ENCODE peak calls at places on chromosomes 3 and 15, in five cellular contexts. Y, B, T, K and A are unnamed samples. For H3K9me3 and H3K27me3, the result is how much of the 10 kb centered on the place peaks cover.

GRCh38 chr3:190455843-190456242 is 6.1 kb upstream of the TMEM207 start:
- DNase-seq in Y (no peak), B (no peak), T (no peak), K (no peak), A (no peak)

GRCh38 chr3:141367038-141367730 is 1.1 kb upstream of the ZBTB38 start:
- DNase-seq in Y (no peak), B (no peak), T (no peak), K (peak), A (no peak)

GRCh38 chr15:39592500-39592899 is 11.6 kb downstream of the THBS1 start:
- DNase-seq in Y (no peak), B (no peak), T (no peak), K (no peak), A (no peak)

GRCh38 chr15:29656636-29657475 is 165.4 kb downstream of the TJP1 start:
- DNase-seq in Y (no peak), B (peak), T (no peak), K (no peak), A (no peak)

GRCh38 chr3:13885704-13886010 is 5.8 kb upstream of the WNT7A start:
- DNase-seq in Y (no peak), B (no peak), T (no peak), K (no peak), A (no peak)

GRCh38 chr3:101155828-101156227 is 162.6 kb upstream of the ABI3BP start:
- DNase-seq in Y (peak), B (no peak), T (no peak), K (no peak), A (no peak)

GRCh38 chr3:31699309-31699953 is 166.7 kb downstream of the STT3B start:
- DNase-seq in Y (no peak), B (no peak), T (no peak), K (no peak), A (no peak)

GRCh38 chr3:52541050-52541449 is 4.6 kb downstream of the UQCC5 start:
- DNase-seq in Y (no peak), B (no peak), T (no peak), K (no peak), A (no peak)

GRCh38 chr3:38725726-38726410 is 76.4 kb upstream of the SCN5A start:
- DNase-seq in Y (peak), B (no peak), T (no peak), K (no peak), A (no peak)

GRCh38 chr3:157938154-157938774 is 168.0 kb downstream of the SHOX2 start:
- DNase-seq in Y (no peak), B (no peak), T (no peak), K (no peak), A (no peak)

GRCh38 chr3:42935472-42935871 is 29.5 kb downstream of the ZNF662 start:
- DNase-seq in Y (no peak), B (no peak), T (no peak), K (no peak), A (no peak)

GRCh38 chr3:85164446-85164845 is 205.7 kb downstream of the CADM2 start:
- DNase-seq in Y (no peak), B (no peak), T (no peak), K (no peak), A (no peak)

GRCh38 chr3:138547342-138547975 is 46.6 kb downstream of the CEP70 start:
- DNase-seq in Y (no peak), B (no peak), T (no peak), K (no peak), A (no peak)
- H3K9me3 ChIP-seq in Y (half or more), B (under half), T (under half), K (under half), A (under half)

GRCh38 chr3:143122089-143122430 is 2.5 kb downstream of the CHST2 start:
- DNase-seq in Y (no peak), B (no peak), T (no peak), K (no peak), A (no peak)

GRCh38 chr3:143127801-143128200 is 8.2 kb downstream of the CHST2 start:
- DNase-seq in Y (no peak), B (no peak), T (no peak), K (no peak), A (no peak)

GRCh38 chr3:143123353-143123974 is 3.9 kb downstream of the CHST2 start:
- DNase-seq in Y (no peak), B (no peak), T (no peak), K (no peak), A (no peak)

GRCh38 chr3:143122608-143123352 is 3.2 kb downstream of the CHST2 start:
- DNase-seq in Y (no peak), B (no peak), T (no peak), K (no peak), A (no peak)

GRCh38 chr3:143124683-143125520 is 5.3 kb downstream of the CHST2 start:
- DNase-seq in Y (no peak), B (no peak), T (no peak), K (no peak), A (no peak)
- H3K27me3 ChIP-seq in Y (under half), B (under half), T (under half), K (under half), A (under half)

GRCh38 chr3:58135712-58136543 is 74.8 kb downstream of the DNASE1L3 start:
- DNase-seq in Y (peak), B (no peak), T (no peak), K (no peak), A (no peak)
- TF ChIP-seq CTCF in Y (peak), B (peak), T (peak), K (no peak), A (no peak)

DNA sequence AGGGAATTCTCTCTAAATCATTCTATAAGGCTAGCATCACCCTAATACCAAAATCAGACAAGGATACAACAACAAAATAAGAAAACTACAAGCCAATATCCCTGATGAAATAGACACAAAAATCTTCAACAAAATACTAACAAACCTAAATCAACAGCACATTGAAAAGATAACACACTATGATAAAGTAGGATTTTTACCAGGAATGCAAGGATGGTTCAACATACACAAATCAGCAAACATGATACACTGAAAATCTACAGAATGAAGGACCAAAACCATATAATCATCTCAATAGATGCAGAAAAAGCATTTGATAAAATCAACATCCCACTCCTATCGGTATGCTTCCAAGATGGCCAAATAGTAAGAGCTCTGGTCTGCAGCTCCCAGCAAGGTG is 39.5 kb downstream of the ALDH1A2 start:
- DNase-seq in Y (no peak), B (no peak), T (no peak), K (no peak), A (no peak)
- H3K9me3 ChIP-seq in Y (half or more), B (under half), T (under half), K (under half), A (under half)

DNA sequence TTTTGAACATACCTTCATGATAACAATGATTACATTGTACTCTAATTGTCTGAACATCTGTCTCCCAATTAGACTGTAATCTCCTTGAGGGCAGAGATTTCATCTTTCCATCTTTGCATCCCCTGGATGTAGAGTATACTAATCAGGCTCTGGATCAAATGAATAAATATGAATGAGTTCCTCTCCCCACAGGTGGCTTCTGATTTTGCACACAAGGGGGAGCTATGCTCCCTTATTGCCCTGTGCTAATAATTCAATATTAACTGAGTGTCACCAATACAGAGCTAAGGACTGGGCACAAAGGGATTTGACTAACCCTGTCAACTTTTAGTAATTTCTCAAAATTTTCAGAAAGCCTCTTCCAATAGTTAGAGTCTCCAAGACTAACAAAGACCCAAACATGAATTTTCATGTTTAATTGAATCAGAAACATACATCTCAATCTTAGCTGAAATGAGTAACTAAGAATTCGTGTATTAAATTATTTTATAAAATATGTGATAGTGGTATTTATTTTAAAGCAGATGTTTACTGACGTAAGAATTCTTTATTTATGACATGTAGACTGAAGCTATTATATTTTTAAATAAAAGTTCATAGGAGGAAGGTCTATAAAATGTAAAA is 3.0 kb downstream of the DUOXA1 start:
- DNase-seq in Y (no peak), B (peak), T (peak), K (no peak), A (peak)
- H3K27me3 ChIP-seq in Y (half or more), B (under half), T (under half), K (under half), A (under half)

GRCh38 chr15:52509500-52510244 is 19.0 kb downstream of the MYO5A start:
- DNase-seq in Y (no peak), B (no peak), T (no peak), K (no peak), A (no peak)
- TF ChIP-seq CTCF in Y (no peak), B (no peak), T (no peak), K (no peak), A (no peak)

GRCh38 chr3:129897026-129897425 is 3.5 kb upstream of the TMCC1 start:
- DNase-seq in Y (no peak), B (no peak), T (no peak), K (no peak), A (no peak)
- H3K9me3 ChIP-seq in Y (under half), B (under half), T (under half), K (under half), A (under half)